ENCODE peak calls at places on chromosomes 5 and 9, in six cellular contexts. L is osteocyte; G is hepatocyte; U is choroid plexus epithelial cell; I is CD4-positive, alpha-beta T cell; X is HL-60. Y is an unnamed sample.

GRCh38 chr5:891117-891836 is 1.3 kb downstream of the BRD9 start:
- DNase-seq in L (peak), G (no peak), U (peak), I (no peak), X (peak), Y (no peak)

GRCh38 chr9:98899399-98900056 is 44.2 kb upstream of the COL15A1 start:
- DNase-seq in L (peak), G (peak), U (peak), I (no peak), X (no peak), Y (no peak)

GRCh38 chr9:113922160-113922559 is 46.1 kb downstream of the ZNF618 start:
- DNase-seq in L (peak), G (no peak), U (peak), I (no peak), X (no peak), Y (no peak)

GRCh38 chr9:95648225-95648624 is 131.5 kb upstream of the PTCH1 start:
- DNase-seq in L (no peak), G (no peak), U (no peak), I (no peak), X (no peak), Y (no peak)

GRCh38 chr5:128083811-128084227 is 253 bp downstream of the SLC12A2 start:
- DNase-seq in L (peak), G (no peak), U (peak), I (no peak), X (no peak), Y (no peak)

GRCh38 chr9:21965401-21965951 is 28.7 kb downstream of the CDKN2A start:
- DNase-seq in L (no peak), G (peak), U (peak), I (no peak), X (no peak), Y (peak)

GRCh38 chr9:73230257-73230656 is 78.6 kb downstream of the ANXA1 start:
- DNase-seq in L (no peak), G (no peak), U (no peak), I (no peak), X (peak), Y (no peak)

GRCh38 chr9:105539452-105539851 is 18.5 kb upstream of the FKTN start:
- DNase-seq in L (no peak), G (no peak), U (no peak), I (no peak), X (peak), Y (peak)

GRCh38 chr5:137146402-137146889 is 352.7 kb downstream of the SPOCK1 start:
- DNase-seq in L (no peak), G (peak), U (peak), I (no peak), X (no peak), Y (peak)

GRCh38 chr5:168528521-168529360 is at the start of gene FBLL1:
- DNase-seq in L (no peak), G (peak), U (peak), I (no peak), X (peak), Y (peak)

GRCh38 chr9:135818718-135819475 is 88.4 kb downstream of the CAMSAP1 start:
- DNase-seq in L (no peak), G (no peak), U (no peak), I (no peak), X (no peak), Y (no peak)

GRCh38 chr9:35470894-35471293 is 19.0 kb upstream of the RUSC2 start:
- DNase-seq in L (no peak), G (no peak), U (peak), I (no peak), X (no peak), Y (no peak)

GRCh38 chr9:38621434-38622082 is 1.2 kb upstream of the ANKRD18A start:
- DNase-seq in L (no peak), G (peak), U (no peak), I (peak), X (no peak), Y (peak)

GRCh38 chr9:112245126-112245525 is 70.0 kb upstream of the SUSD1 start:
- DNase-seq in L (no peak), G (no peak), U (no peak), I (no peak), X (no peak), Y (no peak)

GRCh38 chr5:172010278-172010677 is 3.8 kb upstream of the FBXW11 start:
- DNase-seq in L (no peak), G (no peak), U (peak), I (no peak), X (no peak), Y (no peak)

GRCh38 chr9:32291370-32291769 is 93.1 kb upstream of the ACO1 start:
- DNase-seq in L (no peak), G (no peak), U (no peak), I (no peak), X (no peak), Y (no peak)

GRCh38 chr5:31993182-31993961 is 180.7 kb downstream of the GOLPH3 start:
- DNase-seq in L (no peak), G (no peak), U (peak), I (no peak), X (no peak), Y (no peak)

GRCh38 chr9:88991066-88992030 is at the start of gene S1PR3:
- DNase-seq in L (peak), G (peak), U (peak), I (no peak), X (peak), Y (peak)

GRCh38 chr5:37918420-37918819 is 78.6 kb upstream of the GDNF start:
- DNase-seq in L (no peak), G (no peak), U (peak), I (no peak), X (no peak), Y (no peak)

DNA sequence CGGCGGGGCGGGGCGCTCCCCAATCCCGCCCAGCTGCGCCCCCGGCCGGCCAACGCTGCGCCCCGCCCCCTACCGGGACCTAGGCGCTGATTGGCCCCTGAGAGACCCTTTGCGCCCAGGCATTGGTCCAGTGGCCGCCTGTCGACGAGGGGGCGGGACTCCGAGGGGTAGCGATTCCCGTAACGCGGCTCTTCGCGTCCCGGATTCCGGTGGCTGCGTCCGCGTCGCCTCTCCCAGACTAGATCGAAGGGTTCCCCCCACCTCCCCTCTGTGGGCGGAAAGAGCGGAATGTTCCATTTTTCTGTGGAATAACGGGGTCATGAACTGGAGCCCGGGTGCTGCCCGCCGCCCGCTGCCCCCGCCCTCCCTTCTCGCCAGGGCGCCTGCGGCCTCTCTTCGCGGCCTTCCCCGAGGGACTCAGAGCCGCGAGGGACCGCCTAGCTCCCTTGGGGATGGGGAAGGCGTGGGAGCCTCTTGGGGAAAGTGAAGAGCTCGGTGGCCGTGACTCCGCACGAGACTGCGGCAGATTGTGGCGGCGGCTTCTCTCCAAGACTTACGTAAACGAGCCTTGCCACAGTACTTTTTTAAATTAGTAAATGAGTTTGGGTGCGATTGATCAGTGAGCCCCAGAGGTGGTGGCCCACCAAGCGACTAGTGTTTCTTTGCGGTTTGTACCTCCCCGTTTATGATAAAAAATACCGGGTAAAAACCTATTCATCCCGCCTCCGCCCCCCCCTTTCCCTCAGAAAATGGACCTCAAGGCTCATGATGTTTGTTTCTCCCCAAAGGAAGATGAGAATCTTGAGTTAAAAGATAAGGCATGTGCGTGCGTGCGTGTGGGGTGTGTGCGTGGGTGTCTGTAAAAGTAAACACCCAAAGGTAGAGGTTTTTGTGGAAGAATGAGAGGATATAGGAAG is 493 bp upstream of the IL6ST start:
- DNase-seq in L (peak), G (peak), U (peak), I (peak), X (peak), Y (peak)
- TF ChIP-seq CTCF in L (peak), G (no peak), U (peak), I (no peak), X (no peak), Y (no peak)

GRCh38 chr9:93589688-93590087 is 13.3 kb downstream of the PHF2 start:
- DNase-seq in L (peak), G (peak), U (peak), I (no peak), X (no peak), Y (no peak)

GRCh38 chr9:93587284-93587650 is 10.9 kb downstream of the PHF2 start:
- DNase-seq in L (peak), G (no peak), U (no peak), I (no peak), X (no peak), Y (no peak)

GRCh38 chr9:93587651-93588347 is 11.4 kb downstream of the PHF2 start:
- DNase-seq in L (peak), G (peak), U (no peak), I (no peak), X (no peak), Y (no peak)

GRCh38 chr9:93590609-93591234 is 14.3 kb downstream of the PHF2 start:
- DNase-seq in L (peak), G (no peak), U (no peak), I (no peak), X (no peak), Y (no peak)

DNA sequence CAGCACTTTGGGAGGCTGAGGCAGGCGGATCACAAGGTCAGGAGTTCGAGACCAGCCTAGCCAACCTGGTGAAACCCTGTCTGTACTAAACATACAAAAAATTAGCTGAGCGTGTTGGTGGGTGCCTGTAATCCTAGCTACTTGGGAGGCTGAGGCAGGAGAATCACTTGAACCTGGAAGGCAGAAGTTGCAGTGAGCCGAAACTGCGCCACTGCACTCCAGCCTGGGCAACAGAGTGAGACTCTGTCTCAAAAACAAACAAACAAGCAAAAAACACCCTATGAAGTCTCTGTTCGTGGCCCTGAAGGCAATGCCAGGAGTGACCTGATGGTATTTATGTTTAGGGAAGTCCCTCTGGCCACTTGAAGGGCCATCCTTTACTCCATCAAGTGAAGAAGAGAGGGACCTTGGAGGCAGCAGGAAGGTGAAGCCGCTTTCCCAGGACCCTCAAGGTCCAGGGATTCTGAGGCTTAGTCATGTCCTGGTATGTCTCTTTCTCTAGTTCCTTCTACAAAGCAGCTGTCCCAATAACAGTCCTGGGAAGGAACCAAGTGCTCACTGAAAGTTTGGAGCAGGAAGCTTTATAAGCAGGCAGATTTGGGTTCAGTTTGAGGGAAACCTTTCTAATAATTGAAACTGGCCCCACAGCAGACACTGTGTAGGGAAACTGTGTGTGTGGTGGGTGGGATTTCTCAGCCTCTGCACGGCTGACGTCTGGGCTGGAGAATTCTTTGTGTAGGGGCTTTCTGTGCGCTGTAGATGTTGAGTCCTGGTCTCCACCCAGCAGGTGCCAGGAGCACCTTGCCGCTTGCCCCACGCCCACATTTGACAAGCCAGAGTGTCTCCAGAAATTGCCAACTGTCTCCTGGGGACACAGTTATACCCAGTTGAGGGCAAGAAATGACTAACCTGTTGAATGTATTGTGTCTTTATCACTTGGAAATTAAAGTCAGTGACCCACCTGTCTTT is 12.5 kb downstream of the PHF2 start:
- DNase-seq in L (no peak), G (peak), U (no peak), I (no peak), X (no peak), Y (no peak)
- TF ChIP-seq CTCF in L (no peak), G (no peak), U (no peak), I (no peak), X (no peak), Y (no peak)

GRCh38 chr9:128322342-128323191 is at the start of the genes COQ4 and TRUB2:
- DNase-seq in L (peak), G (peak), U (peak), I (peak), X (peak), Y (peak)
- TF ChIP-seq CTCF in L (no peak), G (no peak), U (no peak), I (no peak), X (no peak), Y (no peak)

DNA sequence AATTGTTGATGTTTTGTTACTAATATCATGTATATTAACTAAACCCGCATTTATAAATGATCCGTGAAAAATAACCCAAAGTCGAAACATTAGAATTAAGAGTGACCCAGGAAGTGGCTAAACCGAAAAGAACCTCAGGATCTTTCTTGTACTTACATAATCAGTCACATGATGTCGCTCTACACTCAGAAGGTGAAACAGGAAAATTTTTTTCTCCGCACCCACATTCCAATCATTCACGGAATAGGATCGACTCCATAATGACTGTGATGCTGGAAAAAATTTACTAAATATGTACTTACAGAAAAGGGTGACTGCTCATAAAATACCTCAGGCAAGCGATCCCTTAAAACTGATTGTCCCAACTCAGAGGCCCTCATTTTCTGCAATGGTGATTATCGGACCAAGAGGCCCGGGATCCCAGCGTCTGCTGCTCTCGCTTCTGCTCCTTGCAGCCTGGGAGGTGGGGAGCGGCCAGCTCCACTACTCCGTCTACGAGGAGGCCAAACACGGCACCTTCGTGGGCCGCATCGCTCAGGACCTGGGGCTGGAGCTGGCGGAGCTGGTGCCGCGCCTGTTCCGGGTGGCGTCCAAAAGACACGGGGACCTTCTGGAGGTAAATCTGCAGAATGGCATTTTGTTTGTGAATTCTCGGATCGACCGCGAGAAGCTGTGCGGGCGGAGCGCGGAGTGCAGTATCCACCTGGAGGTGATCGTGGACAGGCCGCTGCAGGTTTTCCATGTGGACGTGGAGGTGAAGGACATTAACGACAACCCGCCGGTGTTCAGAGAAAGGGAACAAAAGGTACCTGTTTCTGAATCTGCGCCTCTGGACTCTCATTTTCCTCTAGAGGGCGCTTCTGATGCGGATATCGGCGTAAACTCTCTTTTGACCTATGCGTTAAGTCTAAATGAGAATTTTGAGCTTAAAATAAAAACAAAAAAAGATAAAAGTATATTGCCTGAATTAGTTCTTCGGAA is at the start of gene PCDHA12:
- DNase-seq in L (no peak), G (peak), U (no peak), I (no peak), X (no peak), Y (no peak)
- TF ChIP-seq CTCF in L (peak), G (peak), U (no peak), I (no peak), X (no peak), Y (no peak)

GRCh38 chr9:23702311-23702922 is 123.6 kb downstream of the ELAVL2 start:
- DNase-seq in L (no peak), G (no peak), U (no peak), I (no peak), X (no peak), Y (no peak)
- TF ChIP-seq CTCF in L (no peak), G (peak), U (no peak), I (no peak), X (no peak), Y (no peak)

DNA sequence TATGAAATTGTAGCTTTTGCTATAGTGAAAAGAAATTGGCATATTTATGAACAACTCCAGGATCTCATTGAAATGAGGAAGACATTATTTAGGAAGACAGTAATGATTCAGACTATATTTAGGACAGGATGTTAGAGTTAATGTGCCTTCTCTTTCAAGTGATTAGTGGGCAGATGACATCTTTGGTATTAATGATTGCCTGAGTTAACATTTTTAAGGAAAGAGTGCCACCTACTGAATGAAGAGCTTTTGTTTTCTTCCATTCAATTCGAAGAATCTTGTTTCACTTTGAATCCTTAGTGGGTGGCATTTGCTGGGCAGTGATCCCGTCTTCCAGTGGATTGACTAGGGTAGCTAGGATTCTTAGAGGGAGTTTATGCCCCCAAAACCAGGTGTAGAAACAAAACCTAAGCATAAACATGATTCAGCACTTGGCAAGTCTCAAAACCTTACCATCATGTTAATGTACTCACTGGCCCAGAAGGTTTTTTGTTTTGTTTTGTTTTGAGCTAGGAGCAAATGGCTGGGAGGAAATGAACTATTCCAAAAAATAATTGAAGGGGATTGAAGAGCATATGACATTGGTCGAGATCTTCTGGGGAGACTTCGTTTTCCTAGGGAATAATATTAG is 23.2 kb downstream of the MAP3K1 start:
- DNase-seq in L (no peak), G (peak), U (peak), I (no peak), X (no peak), Y (no peak)
- TF ChIP-seq CTCF in L (peak), G (peak), U (peak), I (peak), X (no peak), Y (peak)

GRCh38 chr5:93894471-93895354 is 153.3 kb upstream of the POU5F2 start:
- DNase-seq in L (no peak), G (peak), U (peak), I (no peak), X (no peak), Y (no peak)
- TF ChIP-seq CTCF in L (peak), G (peak), U (peak), I (no peak), X (peak), Y (peak)

GRCh38 chr9:84419203-84419602 is 78.6 kb upstream of the SLC28A3 start:
- DNase-seq in L (no peak), G (no peak), U (peak), I (no peak), X (no peak), Y (no peak)
- TF ChIP-seq CTCF in L (no peak), G (no peak), U (peak), I (no peak), X (no peak), Y (no peak)

GRCh38 chr5:130871346-130872086 is 293.5 kb downstream of the HINT1 start:
- DNase-seq in L (peak), G (peak), U (peak), I (peak), X (no peak), Y (peak)
- TF ChIP-seq CTCF in L (peak), G (peak), U (peak), I (peak), X (no peak), Y (peak)

Y was measured in Calu3.